ENCODE peak calls at places on chromosomes 16 and 17, in four cellular contexts. R is colonic mucosa, Q is T-cell, K is Right ventricle myocardium superior. W is an unnamed sample.

GRCh38 chr17:15436399-15437369 is 30.7 kb downstream of the CDRT4 start:
- DNase-seq in K (peak), R (peak), Q (peak), W (no peak)

GRCh38 chr17:7744416-7744815 is 26.9 kb downstream of the DNAH2 start:
- DNase-seq in K (no peak), R (no peak), Q (no peak), W (no peak)

GRCh38 chr17:2028737-2029136 is 1.2 kb upstream of the DPH1 start:
- DNase-seq in Q (no peak), R (no peak), K (no peak), W (no peak)

GRCh38 chr17:39776267-39776666 is 38.5 kb downstream of the GRB7 start:
- DNase-seq in K (no peak), R (no peak), Q (no peak), W (no peak)

GRCh38 chr16:77822656-77823055 is 34.3 kb downstream of the VAT1L start:
- DNase-seq in Q (no peak), K (no peak), R (no peak), W (no peak)

GRCh38 chr17:74089869-74090464 is 113.5 kb upstream of the RPL38 start:
- DNase-seq in K (peak), R (peak), Q (no peak), W (no peak)

GRCh38 chr17:37770631-37771518 is 26.0 kb upstream of the HNF1B start:
- DNase-seq in R (peak), K (peak), Q (no peak), W (no peak)

GRCh38 chr17:81538651-81539570 is 10.7 kb downstream of the FSCN2 start:
- DNase-seq in Q (no peak), K (no peak), R (no peak), W (no peak)

GRCh38 chr17:65137076-65137935 is at the start of gene RGS9:
- DNase-seq in R (peak), K (peak), Q (peak), W (peak)

GRCh38 chr17:2107506-2107905 is 52.6 kb downstream of the HIC1 start:
- DNase-seq in R (no peak), K (no peak), Q (no peak), W (no peak)

GRCh38 chr16:62036807-62037135 is 533 bp upstream of the CDH8 start:
- DNase-seq in Q (no peak), R (no peak), K (no peak), W (no peak)

GRCh38 chr17:8740486-8740885 is 4.2 kb downstream of the CCDC42 start:
- DNase-seq in Q (peak), K (no peak), R (no peak), W (peak)